ENCODE peak calls at places on chromosomes 1 and 21, in four cellular contexts. Z is IMR-90, F is H1, L is mesendoderm. N is an unnamed sample.

GRCh38 chr1:244450597-244451538 is 841 bp downstream of the ADSS2 start:
- DNase-seq in Z (peak; percentile 89), F (no peak), L (peak; percentile 40), N (peak; percentile 31)

GRCh38 chr21:15430577-15430976 is 299.2 kb upstream of the USP25 start:
- DNase-seq in Z (no peak), F (no peak), L (no peak), N (no peak)

GRCh38 chr1:110588486-110588885 is 17.7 kb downstream of the KCNA2 start:
- DNase-seq in Z (no peak), F (no peak), L (no peak), N (no peak)

GRCh38 chr1:154325583-154326545 is 539 bp downstream of the ATP8B2 start:
- DNase-seq in Z (peak; percentile 89), F (no peak), L (peak; percentile 96), N (peak; percentile 91)

GRCh38 chr1:210231846-210232523 is 611 bp upstream of the SERTAD4 start:
- DNase-seq in Z (no peak), F (no peak), L (peak; percentile 31), N (no peak)

GRCh38 chr1:107132195-107132594 is 8.6 kb upstream of the NTNG1 start:
- DNase-seq in Z (no peak), F (no peak), L (no peak), N (no peak)

GRCh38 chr21:44461438-44462089 is 6.3 kb downstream of the LRRC3 start:
- DNase-seq in Z (no peak), F (no peak), L (no peak), N (peak; percentile 25)

GRCh38 chr1:162672678-162673259 is 40.5 kb downstream of the DDR2 start:
- DNase-seq in Z (no peak), F (no peak), L (no peak), N (no peak)

GRCh38 chr1:92909321-92909720 is 51.9 kb downstream of the DIPK1A start:
- DNase-seq in Z (peak; percentile 95), F (no peak), L (no peak), N (no peak)

GRCh38 chr1:116570358-116571214 is at the start of gene CD58:
- DNase-seq in Z (peak; percentile 63), F (peak; percentile 65), L (peak; percentile 95), N (peak; percentile 91)

GRCh38 chr1:104797982-104798381 is 1048.3 kb downstream of the AMY1C start:
- DNase-seq in Z (no peak), F (no peak), L (no peak), N (no peak)

GRCh38 chr1:97895278-97895677 is 25.6 kb downstream of the DPYD start:
- DNase-seq in Z (no peak), F (no peak), L (no peak), N (no peak)

GRCh38 chr1:3978196-3978927 is 78.3 kb upstream of the C1orf174 start:
- DNase-seq in Z (no peak), F (no peak), L (no peak), N (no peak)

GRCh38 chr1:3978928-3979325 is 78.9 kb upstream of the C1orf174 start:
- DNase-seq in Z (no peak), F (no peak), L (no peak), N (no peak)

GRCh38 chr1:3981261-3981660 is 81.2 kb upstream of the C1orf174 start:
- DNase-seq in Z (no peak), F (no peak), L (peak; percentile 61), N (no peak)

GRCh38 chr1:3975903-3976630 is 76.0 kb upstream of the C1orf174 start:
- DNase-seq in Z (no peak), F (no peak), L (no peak), N (no peak)

DNA sequence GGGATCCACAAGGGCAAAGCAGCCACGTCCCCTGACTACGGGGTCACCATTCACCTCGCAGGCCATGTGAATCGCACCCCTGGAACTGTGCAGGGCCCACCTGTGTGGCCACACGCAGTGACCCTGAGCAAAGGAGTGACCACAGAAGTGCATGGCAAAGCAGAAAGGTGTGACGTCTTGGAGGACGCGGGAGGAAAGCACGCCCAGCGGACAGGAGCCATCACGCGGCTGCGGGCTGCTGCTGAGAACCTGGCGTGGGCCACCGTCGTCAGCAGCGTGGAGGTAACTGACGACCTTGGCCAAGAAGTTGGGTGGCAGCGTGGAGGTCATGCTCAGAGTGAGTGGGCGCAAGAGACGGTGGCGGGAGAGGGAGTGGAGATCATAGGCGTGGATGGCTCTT is 76.7 kb upstream of the C1orf174 start:
- DNase-seq in Z (no peak), F (no peak), L (no peak), N (no peak)
- H4K5ac ChIP-seq in Z (no peak overlapping the region), F (no peak overlapping the region), L (no peak overlapping the region), N (no peak overlapping the region)

DNA sequence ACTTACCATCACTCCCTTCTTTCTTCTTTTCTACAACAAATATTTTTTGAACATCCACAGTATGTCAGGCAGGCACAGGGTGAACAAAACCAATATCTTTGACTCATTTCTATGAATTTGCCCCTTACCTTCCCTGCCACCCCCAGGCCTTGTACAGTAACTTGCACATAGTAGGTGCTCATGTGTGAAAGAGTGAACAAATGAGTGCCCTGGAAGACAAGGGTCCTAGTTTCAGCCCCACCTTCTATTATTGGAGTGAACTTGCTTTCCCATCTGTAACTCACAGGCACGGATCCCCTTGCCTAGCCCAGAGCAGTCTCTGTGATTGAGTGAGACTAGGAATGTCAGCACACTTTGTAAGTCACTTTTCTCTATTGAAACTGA is 12.8 kb downstream of the ZDHHC18 start:
- DNase-seq in Z (no peak), F (no peak), L (no peak), N (no peak)
- H3K23ac ChIP-seq in Z (no peak overlapping the region), F (no peak overlapping the region), L (no peak overlapping the region), N (no peak overlapping the region)

DNA sequence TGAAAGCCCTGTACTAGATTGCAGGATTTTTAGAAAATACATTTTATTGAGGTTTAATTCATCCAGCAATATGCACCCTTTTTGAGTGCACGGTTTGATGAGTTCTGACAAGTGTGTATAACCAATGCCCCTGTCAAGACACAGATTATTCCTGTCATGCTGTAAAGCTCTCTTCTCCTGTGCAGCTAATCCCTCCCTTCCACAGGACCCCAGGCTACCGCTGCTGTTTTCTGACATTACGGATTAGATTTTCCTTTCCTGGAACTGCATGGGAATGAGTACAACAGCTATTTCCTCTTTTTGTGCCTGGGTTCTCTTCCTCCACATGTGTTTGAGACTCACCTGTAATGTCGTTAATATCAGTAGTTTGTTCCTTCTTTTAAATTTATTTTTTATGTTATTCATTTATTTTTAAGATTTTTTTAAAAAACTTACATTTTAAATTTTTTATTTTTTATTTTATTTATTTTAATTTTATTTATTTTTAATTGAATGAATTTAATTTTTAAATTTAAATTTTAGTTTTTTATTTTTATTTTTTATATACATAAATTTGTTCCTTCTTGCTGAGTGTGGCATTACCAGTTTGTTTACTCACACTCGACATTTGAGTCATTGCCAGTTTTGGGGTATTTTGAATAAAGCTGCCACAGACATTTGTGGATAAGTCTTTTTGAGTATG is 79.1 kb upstream of the B3GALT5 start:
- DNase-seq in Z (no peak), F (no peak), L (no peak), N (no peak)
- H4K5ac ChIP-seq in Z (no peak overlapping the region), F (no peak overlapping the region), L (no peak overlapping the region), N (no peak overlapping the region)

GRCh38 chr1:28266920-28267322 is 7.6 kb downstream of the SESN2 start:
- DNase-seq in Z (no peak), F (no peak), L (peak; percentile 77), N (no peak)
- H3K23ac ChIP-seq in Z (no peak overlapping the region), F (no peak overlapping the region), L (no peak overlapping the region), N (no peak overlapping the region)

GRCh38 chr1:12541274-12542137 is 76.5 kb downstream of the DHRS3 start:
- DNase-seq in Z (peak; percentile 67), F (no peak), L (peak; percentile 24), N (no peak)
- H4K5ac ChIP-seq in Z (no peak overlapping the region), F (no peak overlapping the region), L (no peak overlapping the region), N (no peak overlapping the region)

DNA sequence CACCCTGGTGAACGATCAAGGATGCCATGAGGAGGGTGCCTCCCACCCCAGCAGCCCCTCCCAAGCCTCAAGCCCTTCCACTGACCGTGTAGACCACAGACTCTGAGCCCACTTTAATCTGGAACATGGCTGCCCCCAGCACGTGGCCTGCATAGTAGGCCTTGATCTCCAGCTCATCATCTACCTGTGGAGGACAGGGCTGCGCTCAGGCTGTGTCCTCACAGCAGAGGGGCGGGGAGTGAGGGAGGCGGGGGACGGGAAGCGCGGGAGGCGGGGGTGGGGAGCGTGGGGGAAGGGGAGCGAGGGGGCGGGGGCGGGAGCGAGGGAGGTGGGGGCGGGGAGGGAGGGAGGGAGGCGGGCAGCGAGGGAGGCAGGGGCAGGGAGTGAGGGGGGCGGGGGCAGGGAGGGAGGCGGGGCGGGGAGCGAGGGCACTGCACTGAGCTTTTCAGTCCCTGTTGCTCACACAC is 7.1 kb downstream of the PUSL1 start:
- DNase-seq in Z (no peak), F (no peak), L (peak; percentile 87), N (peak; percentile 75)
- H3K23ac ChIP-seq in Z (no peak overlapping the region), F (no peak overlapping the region), L (no peak overlapping the region), N (no peak overlapping the region)

DNA sequence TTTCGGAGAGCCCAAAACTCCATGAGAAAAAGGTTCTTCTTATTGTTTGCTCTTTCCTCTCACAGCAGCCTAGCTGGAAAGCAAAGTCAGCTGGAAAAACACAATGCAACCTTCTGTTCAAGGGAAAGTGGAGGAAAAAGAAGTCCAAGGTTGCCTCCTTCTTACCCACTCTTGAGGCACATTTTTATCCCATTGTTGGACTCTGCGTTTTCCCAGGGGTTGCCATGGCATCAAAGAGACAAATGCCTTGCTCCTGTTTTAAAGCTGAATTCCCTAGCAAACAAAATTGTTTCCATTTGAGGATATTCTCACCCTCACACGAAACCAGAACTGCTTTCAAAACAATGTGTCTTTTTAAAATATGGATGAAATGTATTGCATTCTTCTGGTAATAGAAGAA is 45.1 kb upstream of the PALMD start:
- DNase-seq in Z (no peak), F (no peak), L (no peak), N (no peak)
- H4K5ac ChIP-seq in Z (peak overlapping the region; percentile 96), F (no peak overlapping the region), L (no peak overlapping the region), N (no peak overlapping the region)

GRCh38 chr21:32519945-32520884 is 65.1 kb downstream of the TCP10L start:
- DNase-seq in Z (no peak), F (no peak), L (no peak), N (no peak)
- H3K23ac ChIP-seq in Z (no peak overlapping the region), F (no peak overlapping the region), L (no peak overlapping the region), N (no peak overlapping the region)

GRCh38 chr1:184912392-184912791 is 61.9 kb downstream of the NIBAN1 start:
- DNase-seq in Z (no peak), F (no peak), L (no peak), N (no peak)

GRCh38 chr1:184910005-184910404 is 64.3 kb downstream of the NIBAN1 start:
- DNase-seq in Z (no peak), F (no peak), L (peak; percentile 21), N (no peak)

GRCh38 chr1:184911830-184912229 is 62.5 kb downstream of the NIBAN1 start:
- DNase-seq in Z (no peak), F (no peak), L (no peak), N (no peak)

GRCh38 chr1:184910596-184910995 is 63.7 kb downstream of the NIBAN1 start:
- DNase-seq in Z (peak; percentile 28), F (no peak), L (no peak), N (no peak)

GRCh38 chr1:184911103-184911502 is 63.2 kb downstream of the NIBAN1 start:
- DNase-seq in Z (peak; percentile 49), F (no peak), L (no peak), N (no peak)
- H4K5ac ChIP-seq in Z (no peak overlapping the region), F (no peak overlapping the region), L (no peak overlapping the region), N (no peak overlapping the region)

GRCh38 chr1:46448109-46448911 is 41.3 kb upstream of the DMBX1 start:
- DNase-seq in Z (no peak), F (peak; percentile 69), L (peak; percentile 49), N (peak; percentile 83)
- H3K23ac ChIP-seq in Z (no peak overlapping the region), F (no peak overlapping the region), L (no peak overlapping the region), N (no peak overlapping the region)